ENCODE peak calls at places on chromosomes 5 and 9, in eight cellular contexts. Y is uterus; Q is HCT116; D is CD8-positive, alpha-beta T cell; J is cardiac muscle cell; X is left lung; P is tibial artery; U is upper lobe of right lung. A is an unnamed sample. For H3K36me3, the result is how much of the 10 kb centered on the place peaks cover.

GRCh38 chr5:138824516-138824915 is 50.6 kb downstream of the LRRTM2 start:
- DNase-seq in J (no peak), Q (no peak), Y (no peak), X (no peak), D (no peak), U (no peak), P (no peak), A (no peak)

GRCh38 chr9:127162567-127163365 is 40.3 kb upstream of the ANGPTL2 start:
- DNase-seq in Q (no peak), D (no peak), Y (no peak), P (no peak), J (no peak), U (no peak), X (no peak), A (no peak)

GRCh38 chr5:151799407-151799806 is 27.7 kb downstream of the G3BP1 start:
- DNase-seq in X (no peak), U (no peak), Y (no peak), D (no peak), J (no peak), P (no peak), Q (no peak), A (no peak)

GRCh38 chr9:121059998-121060636 is 10.0 kb upstream of the C5 start:
- DNase-seq in D (no peak), U (no peak), X (no peak), Q (peak), Y (no peak), P (no peak), J (peak), A (no peak)

GRCh38 chr9:131481441-131482342 is 21.0 kb upstream of the POMT1 start:
- DNase-seq in U (no peak), Y (no peak), Q (no peak), J (no peak), P (no peak), X (no peak), D (no peak), A (no peak)

GRCh38 chr5:55816342-55816741 is 34.8 kb upstream of the IL31RA start:
- DNase-seq in U (no peak), X (no peak), D (no peak), J (no peak), P (no peak), Y (no peak), Q (no peak), A (no peak)

GRCh38 chr5:61817472-61818326 is 485.6 kb downstream of the ZSWIM6 start:
- DNase-seq in D (no peak), U (no peak), P (peak), J (peak), X (peak), Q (peak), Y (no peak), A (no peak)

GRCh38 chr5:16619136-16619535 is 2.3 kb upstream of the RETREG1 start:
- DNase-seq in P (no peak), D (no peak), X (no peak), J (no peak), U (no peak), Q (no peak), Y (no peak), A (no peak)

GRCh38 chr9:4308482-4308881 is 8.6 kb upstream of the GLIS3 start:
- DNase-seq in P (no peak), Q (no peak), X (no peak), J (no peak), Y (no peak), D (no peak), U (no peak), A (no peak)

GRCh38 chr9:8863886-8864881 is 1064.6 kb upstream of the DMAC1 start:
- DNase-seq in Y (no peak), Q (no peak), U (no peak), D (no peak), J (peak), X (no peak), P (no peak), A (no peak)

GRCh38 chr9:121367651-121368510 is 2.2 kb downstream of the STOM start:
- DNase-seq in X (no peak), U (no peak), Q (no peak), J (peak), P (no peak), D (no peak), Y (no peak), A (no peak)

GRCh38 chr9:108850293-108850897 is 5.4 kb downstream of the ACTL7B start:
- DNase-seq in J (no peak), Y (no peak), Q (peak), U (no peak), D (no peak), X (no peak), P (no peak), A (no peak)

GRCh38 chr5:169895876-169896275 is 84.4 kb downstream of the INSYN2B start:
- DNase-seq in Y (no peak), P (no peak), X (no peak), U (no peak), Q (no peak), J (no peak), D (no peak), A (no peak)

GRCh38 chr9:70411930-70412677 is 2.4 kb downstream of the KLF9 start:
- DNase-seq in J (no peak), P (peak), Y (peak), X (peak), Q (peak), U (peak), D (peak), A (no peak)

GRCh38 chr9:4020747-4021296 is 279.0 kb downstream of the GLIS3 start:
- DNase-seq in Y (no peak), U (no peak), J (peak), D (no peak), P (no peak), X (no peak), Q (no peak), A (no peak)

GRCh38 chr5:122463221-122463620 is 151.2 kb downstream of the SNCAIP start:
- DNase-seq in D (no peak), U (no peak), J (no peak), P (no peak), Q (no peak), X (no peak), Y (no peak), A (no peak)

GRCh38 chr5:148970228-148970627 is 92.6 kb downstream of the SH3TC2 start:
- DNase-seq in X (no peak), J (no peak), Q (no peak), U (no peak), P (peak), D (no peak), Y (no peak), A (peak)

GRCh38 chr9:96478829-96479371 is 28.9 kb downstream of the HABP4 start:
- DNase-seq in Q (no peak), D (no peak), Y (no peak), J (no peak), P (no peak), X (no peak), U (no peak), A (no peak)

GRCh38 chr5:72288923-72289322 is 31.1 kb downstream of the MRPS27 start:
- DNase-seq in Q (no peak), P (no peak), D (no peak), X (no peak), J (peak), U (no peak), Y (no peak), A (no peak)

GRCh38 chr9:18890372-18890771 is 142.6 kb downstream of the SAXO1 start:
- DNase-seq in P (no peak), Q (no peak), D (no peak), X (no peak), Y (no peak), J (no peak), U (no peak), A (no peak)

GRCh38 chr5:12147513-12147912 is 243.3 kb upstream of the CTNND2 start:
- DNase-seq in P (no peak), X (no peak), U (no peak), D (no peak), Q (no peak), J (no peak), Y (no peak), A (no peak)

GRCh38 chr5:17996002-17996401 is 361.7 kb downstream of the TAF11L14 start:
- DNase-seq in Q (no peak), X (no peak), J (no peak), U (no peak), P (no peak), D (no peak), Y (no peak), A (no peak)

GRCh38 chr9:121372563-121373400 is 2.7 kb upstream of the STOM start:
- DNase-seq in P (peak), U (no peak), Y (peak), Q (no peak), X (no peak), J (no peak), D (no peak), A (no peak)

GRCh38 chr5:175383350-175383749 is 60.6 kb downstream of the DRD1 start:
- DNase-seq in Y (no peak), Q (no peak), D (no peak), X (no peak), P (no peak), J (no peak), U (no peak), A (no peak)

GRCh38 chr9:17725399-17726010 is 146.6 kb downstream of the SH3GL2 start:
- DNase-seq in P (no peak), Y (no peak), U (no peak), Q (no peak), J (no peak), X (no peak), D (no peak), A (no peak)

GRCh38 chr9:137110911-137111787 is 3.4 kb downstream of the DPP7 start:
- DNase-seq in J (no peak), X (no peak), D (no peak), P (no peak), Y (no peak), U (no peak), Q (no peak), A (no peak)

GRCh38 chr5:173851595-173852248 is 36.4 kb upstream of the CPEB4 start:
- DNase-seq in Q (no peak), D (no peak), X (no peak), Y (no peak), P (peak), J (no peak), U (no peak), A (no peak)

GRCh38 chr9:96360976-96361375 is 22.5 kb downstream of the SLC35D2 start:
- DNase-seq in X (no peak), Y (no peak), J (no peak), P (no peak), D (no peak), Q (no peak), U (no peak), A (no peak)

GRCh38 chr5:134561871-134562296 is 36.4 kb downstream of the JADE2 start:
- DNase-seq in Q (peak), U (no peak), D (no peak), P (no peak), Y (no peak), X (no peak), J (no peak), A (no peak)

GRCh38 chr9:121852646-121853616 is 201.5 kb downstream of the DAB2IP start:
- DNase-seq in P (peak), J (no peak), Y (peak), U (no peak), Q (no peak), X (no peak), D (no peak), A (peak)

GRCh38 chr9:29556317-29556716 is 1983.0 kb upstream of the C9orf72 start:
- DNase-seq in D (no peak), X (no peak), U (no peak), J (no peak), Y (peak), P (no peak), Q (no peak), A (no peak)

GRCh38 chr5:130032807-130033206 is 128.5 kb downstream of the CHSY3 start:
- DNase-seq in D (no peak), J (no peak), Y (no peak), P (peak), X (no peak), U (peak), Q (no peak), A (peak)

DNA sequence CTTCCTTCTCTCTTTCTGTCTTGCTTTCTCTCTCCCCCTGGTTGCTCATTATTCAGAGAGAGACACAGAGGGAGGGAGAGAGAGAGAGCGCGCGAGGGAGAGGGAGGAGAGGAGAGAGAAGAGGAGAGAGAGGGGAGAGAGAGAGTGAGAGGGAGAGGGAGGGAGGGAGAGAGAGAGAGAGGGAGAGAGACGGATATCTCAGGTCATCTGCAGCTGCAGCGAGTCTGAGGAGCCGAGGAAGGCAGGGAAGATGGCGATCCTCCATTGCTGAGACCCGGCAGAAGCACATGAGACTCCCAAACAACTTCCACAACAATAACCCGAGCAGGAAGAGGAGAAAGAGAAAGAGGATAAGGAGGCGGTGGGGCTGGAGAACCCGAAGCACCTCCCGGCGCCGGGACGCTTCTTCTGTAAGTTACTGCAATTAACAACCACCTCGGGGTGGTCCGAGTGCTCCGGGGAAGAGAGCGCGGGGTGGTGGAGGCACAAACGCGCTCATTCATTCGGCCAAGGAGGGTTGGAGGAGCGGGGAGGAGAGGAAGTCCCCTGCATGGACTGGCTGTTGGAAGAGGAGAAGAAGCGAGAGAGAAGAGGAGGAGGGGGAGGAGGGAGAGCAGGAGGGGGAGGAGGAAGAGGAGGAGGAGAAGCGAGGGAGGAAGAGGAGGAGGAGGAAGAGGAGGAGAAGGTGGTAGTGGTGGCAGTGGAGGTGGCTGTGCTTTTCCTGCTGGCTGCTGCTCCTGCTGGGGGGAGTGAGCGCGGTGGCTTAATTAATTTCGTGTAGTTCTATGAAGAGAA is at the start of gene ZNF462:
- DNase-seq in P (no peak), X (no peak), D (no peak), J (peak), Q (no peak), U (no peak), Y (peak), A (no peak)
- TF ChIP-seq CTCF in P (peak), X (no peak), D (no peak), J (no peak), Q (no peak), U (no peak), Y (peak), A (peak)

GRCh38 chr5:177526791-177527190 is 10.0 kb upstream of the DDX41 start:
- DNase-seq in Q (no peak), P (no peak), Y (no peak), D (no peak), J (no peak), U (peak), X (no peak), A (no peak)
- H3K36me3 ChIP-seq in Q (under half), P (half or more), Y (under half), D (under half), J (under half), U (half or more), X (under half), A (half or more)

GRCh38 chr5:102865171-102865509 is 110.0 kb downstream of the PAM start:
- DNase-seq in P (no peak), Y (no peak), U (no peak), Q (peak), X (no peak), D (no peak), J (peak), A (no peak)
- H3K27ac ChIP-seq in P (peak), Y (peak), U (peak), Q (peak), X (peak), D (no peak), J (peak), A (peak)

GRCh38 chr5:75050415-75050814 is 1.9 kb downstream of the GCNT4 start:
- DNase-seq in U (no peak), D (no peak), J (peak), P (no peak), X (no peak), Y (no peak), Q (no peak), A (no peak)
- TF ChIP-seq CTCF in U (peak), D (no peak), J (peak), P (no peak), X (no peak), Y (no peak), Q (no peak), A (no peak)

GRCh38 chr9:129854588-129855110 is 19.4 kb downstream of the USP20 start:
- DNase-seq in Q (no peak), X (no peak), Y (no peak), U (no peak), J (no peak), P (no peak), D (no peak), A (no peak)
- H3K36me3 ChIP-seq in Q (under half), X (under half), Y (under half), U (half or more), J (under half), P (under half), D (half or more), A (under half)

DNA sequence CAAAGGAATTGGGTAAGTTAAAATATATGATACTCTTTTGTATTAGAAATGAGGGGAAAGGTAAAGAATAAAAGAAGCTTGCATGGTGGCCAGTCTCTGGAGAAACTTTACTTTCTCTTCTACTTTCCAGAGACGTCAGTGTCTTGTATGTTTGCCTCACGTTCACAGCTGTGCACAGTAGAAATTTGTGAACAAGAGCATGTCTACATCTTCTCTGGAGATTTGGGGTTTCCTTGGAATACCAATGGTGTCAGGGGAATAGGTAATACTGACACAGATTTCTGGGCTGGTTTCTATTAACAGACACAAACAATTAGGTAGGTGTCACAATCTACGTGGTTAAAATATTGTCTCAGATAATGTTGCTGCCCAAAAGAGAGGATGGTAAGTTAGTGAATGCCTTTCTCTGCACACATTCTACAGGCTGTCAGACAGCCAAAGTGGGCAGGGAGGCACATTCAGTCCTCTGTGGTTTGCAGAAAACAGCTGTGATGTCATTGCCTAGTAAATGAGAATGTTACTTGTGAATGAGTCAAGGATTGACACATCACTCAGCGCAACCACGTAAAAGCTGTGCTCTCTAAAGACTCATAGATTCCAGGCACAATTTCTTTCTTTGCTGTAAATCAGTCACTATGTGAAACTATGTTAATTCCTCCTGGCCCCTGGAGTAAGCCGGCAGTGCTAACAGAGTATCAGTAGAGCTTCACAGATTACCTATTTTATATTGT is 397.1 kb downstream of the MAN2A1 start:
- DNase-seq in D (no peak), Y (peak), X (no peak), J (no peak), Q (no peak), P (peak), U (no peak), A (peak)
- H3K27ac ChIP-seq in D (no peak), Y (no peak), X (no peak), J (no peak), Q (no peak), P (no peak), U (no peak), A (peak)

A was measured in ascending aorta.